ENCODE peak calls at places on chromosomes 7 and 10, in eight cellular contexts. L, U, G, B, D, E, H and X are unnamed samples.
A peak's percentile ranks its signal among the peaks of the same experiment; 100 is the strongest.

GRCh38 chr10:59513558-59513957 is 151.2 kb upstream of the FAM13C start:
- DNase-seq in U (no peak), D (no peak), H (no peak), B (no peak), E (no peak), L (no peak), G (no peak), X (no peak)

GRCh38 chr7:99141756-99142726 is 1.9 kb downstream of the SMURF1 start:
- DNase-seq in B (peak; percentile 78), H (peak; percentile 42), G (peak; percentile 63), L (peak; percentile 59), D (peak; percentile 47), U (peak; percentile 52), E (peak; percentile 59), X (peak; percentile 75)

GRCh38 chr7:98054585-98054984 is 52.1 kb upstream of the LMTK2 start:
- DNase-seq in L (no peak), D (no peak), H (no peak), U (no peak), G (no peak), E (no peak), B (no peak), X (no peak)

GRCh38 chr7:138527746-138528223 is 67.7 kb downstream of the TRIM24 start:
- DNase-seq in E (no peak), L (no peak), G (no peak), U (no peak), B (peak; percentile 74), H (no peak), D (no peak), X (no peak)

GRCh38 chr10:127889605-127890195 is 3.0 kb downstream of the CLRN3 start:
- DNase-seq in U (no peak), B (no peak), G (no peak), H (no peak), L (no peak), E (no peak), D (no peak), X (no peak)

GRCh38 chr7:35716038-35716803 is 21.3 kb upstream of the HERPUD2 start:
- DNase-seq in G (no peak), B (peak; percentile 60), E (peak; percentile 59), D (no peak), U (no peak), L (no peak), H (no peak), X (no peak)

GRCh38 chr10:73039635-73040034 is 57.0 kb downstream of the P4HA1 start:
- DNase-seq in L (no peak), D (no peak), H (no peak), G (no peak), E (no peak), B (no peak), U (no peak), X (no peak)

GRCh38 chr7:88040694-88041093 is 106.6 kb downstream of the ADAM22 start:
- DNase-seq in G (no peak), D (no peak), B (no peak), H (no peak), U (no peak), E (no peak), L (no peak), X (no peak)

GRCh38 chr7:18566205-18566604 is 70.7 kb downstream of the HDAC9 start:
- DNase-seq in U (no peak), L (no peak), E (no peak), H (no peak), G (no peak), D (no peak), B (no peak), X (no peak)

GRCh38 chr7:1806354-1806753 is 136.3 kb downstream of the ELFN1 start:
- DNase-seq in B (peak; percentile 9), H (no peak), L (no peak), G (no peak), U (no peak), E (no peak), D (no peak), X (no peak)